ENCODE peak calls at places on chromosome 16, in six cellular contexts. Q is NCI-H187; T is memory B cell; M is EH; S is hypothalamus; Y is activated T-helper 1 cell treated with anti-CD3 and anti-CD28 coated beads, Interleukin-2, amount 50 U/mL, for 16 hours. G is an unnamed sample.
A peak's percentile ranks its signal among the peaks of the same experiment; 100 is the strongest.

GRCh38 chr16:86300746-86301480 is 209.4 kb upstream of the FOXF1 start:
- DNase-seq in S (no peak), Q (no peak), M (no peak), T (no peak), Y (no peak), G (no peak)

GRCh38 chr16:19210175-19210924 is 42.3 kb downstream of the SYT17 start:
- DNase-seq in Y (no peak), T (peak; percentile 57), Q (no peak), S (no peak), M (peak; percentile 14), G (no peak)

GRCh38 chr16:364595-365491 is 5.5 kb downstream of the MRPL28 start:
- DNase-seq in Q (no peak), M (no peak), S (no peak), Y (no peak), T (no peak), G (no peak)

GRCh38 chr16:46650224-46650623 is 29.0 kb upstream of the SHCBP1 start:
- DNase-seq in T (no peak), Y (no peak), M (peak; percentile 13), S (no peak), Q (no peak), G (no peak)

GRCh38 chr16:88716201-88716600 is 9.9 kb downstream of the CTU2 start:
- DNase-seq in M (no peak), S (no peak), T (no peak), Y (no peak), Q (no peak), G (no peak)

GRCh38 chr16:81748476-81749198 is 30.5 kb upstream of the PLCG2 start:
- DNase-seq in S (no peak), Y (no peak), T (no peak), M (no peak), Q (no peak), G (no peak)

GRCh38 chr16:48347980-48348379 is 37.2 kb downstream of the SIAH1 start:
- DNase-seq in Q (no peak), M (no peak), T (no peak), S (no peak), Y (no peak), G (no peak)

GRCh38 chr16:64238576-64238975 is 883.3 kb downstream of the CDH11 start:
- DNase-seq in Y (no peak), M (peak; percentile 84), S (no peak), T (no peak), Q (no peak), G (no peak)

GRCh38 chr16:67391424-67392300 is 1.6 kb downstream of the TPPP3 start:
- DNase-seq in S (peak; percentile 97), M (peak; percentile 23), Y (no peak), Q (no peak), T (no peak), G (no peak)

GRCh38 chr16:35908942-35909341 is 2449.5 kb downstream of the TP53TG3F start:
- DNase-seq in S (no peak), Q (no peak), Y (no peak), M (no peak), T (no peak), G (no peak)

GRCh38 chr16:26649646-26650045 is 417.1 kb upstream of the C16orf82 start:
- DNase-seq in T (no peak), Q (no peak), Y (no peak), S (no peak), M (no peak), G (no peak)

GRCh38 chr16:81432899-81433560 is 11.6 kb upstream of the CMIP start:
- DNase-seq in Q (no peak), Y (no peak), S (no peak), M (no peak), T (no peak), G (no peak)

GRCh38 chr16:85699628-85700027 is 10.9 kb upstream of the GINS2 start:
- DNase-seq in Q (no peak), M (peak; percentile 65), T (no peak), S (peak; percentile 6), Y (no peak), G (no peak)

GRCh38 chr16:69363281-69363717 is 11.7 kb upstream of the TMED6 start:
- DNase-seq in S (no peak), T (no peak), M (no peak), Y (no peak), Q (no peak), G (no peak)

GRCh38 chr16:22183901-22184614 is 21.8 kb downstream of the SDR42E2 start:
- DNase-seq in M (no peak), S (no peak), T (no peak), Y (no peak), Q (no peak), G (no peak)

GRCh38 chr16:746637-747036 is 5.8 kb upstream of the CIAO3 start:
- DNase-seq in S (no peak), Q (no peak), T (no peak), Y (no peak), M (no peak), G (no peak)

GRCh38 chr16:78763821-78764440 is 664.5 kb downstream of the WWOX start:
- DNase-seq in S (peak; percentile 6), Q (no peak), M (no peak), T (no peak), Y (no peak), G (no peak)

GRCh38 chr16:89721644-89722391 is 481 bp downstream of the ZNF276 start:
- DNase-seq in M (peak; percentile 60), Y (peak; percentile 85), S (no peak), T (peak; percentile 77), Q (no peak), G (peak; percentile 84)

GRCh38 chr16:89973654-89974335 is 25.2 kb downstream of the DEF8 start:
- DNase-seq in M (no peak), S (no peak), T (no peak), Y (no peak), Q (no peak), G (no peak)

GRCh38 chr16:81604960-81605383 is 160.4 kb downstream of the CMIP start:
- DNase-seq in Y (no peak), Q (no peak), M (peak; percentile 87), S (no peak), T (no peak), G (no peak)

GRCh38 chr16:1197237-1197866 is 27.7 kb downstream of the TPSG1 start:
- DNase-seq in Y (no peak), S (no peak), T (no peak), M (no peak), Q (peak; percentile 50), G (no peak)

GRCh38 chr16:77468831-77469230 is 34.0 kb upstream of the ADAMTS18 start:
- DNase-seq in Q (no peak), S (no peak), T (no peak), Y (no peak), M (no peak), G (no peak)

GRCh38 chr16:66927012-66927436 is 1.7 kb upstream of the RRAD start:
- DNase-seq in M (peak; percentile 95), T (no peak), S (no peak), Q (no peak), Y (no peak), G (no peak)

GRCh38 chr16:30615358-30616076 is 5.3 kb upstream of the ZNF689 start:
- DNase-seq in T (peak; percentile 56), Q (no peak), Y (peak; percentile 39), S (peak; percentile 13), M (peak; percentile 36), G (peak; percentile 76)